ENCODE peak calls at places on chromosome X, in nine cellular contexts. X is SK-N-SH, A is transverse colon, I is K562, G is sigmoid colon, R is HepG2, Z is H1, S is suprapubic skin, U is esophagus muscularis mucosa. H is an unnamed sample.

GRCh38 chrX:134364711-134365110 is 95.3 kb upstream of the HPRT1 start:
- DNase-seq in X (no peak), A (no peak), I (peak), G (no peak), R (no peak), Z (no peak), S (no peak), U (no peak), H (no peak)

GRCh38 chrX:44842555-44843317 is 1.1 kb upstream of the DUSP21 start:
- DNase-seq in X (no peak), A (no peak), I (no peak), G (no peak), R (peak), Z (no peak), S (no peak), U (no peak), H (no peak)

GRCh38 chrX:133859336-133859735 is 126.1 kb downstream of the GPC3 start:
- DNase-seq in X (no peak), A (no peak), I (no peak), G (no peak), R (no peak), Z (no peak), S (no peak), U (no peak), H (no peak)

GRCh38 chrX:42025861-42026260 is 102.5 kb upstream of the CASK start:
- DNase-seq in X (no peak), A (no peak), I (no peak), G (no peak), R (no peak), Z (no peak), S (no peak), U (no peak), H (no peak)

GRCh38 chrX:72062890-72063289 is 68.8 kb downstream of the RTL5 start:
- DNase-seq in X (no peak), A (no peak), I (no peak), G (peak), R (no peak), Z (no peak), S (no peak), U (no peak), H (no peak)

GRCh38 chrX:124347242-124347641 is 879 bp downstream of the SH2D1A start:
- DNase-seq in X (no peak), A (no peak), I (no peak), G (no peak), R (no peak), Z (no peak), S (no peak), U (no peak), H (no peak)

GRCh38 chrX:140822184-140822583 is 112.6 kb downstream of the LINC00632 start:
- DNase-seq in X (no peak), A (no peak), I (no peak), G (no peak), R (no peak), Z (no peak), S (no peak), U (no peak), H (no peak)

GRCh38 chrX:54292755-54293154 is 65.1 kb downstream of the WNK3 start:
- DNase-seq in X (no peak), A (no peak), I (no peak), G (no peak), R (peak), Z (no peak), S (no peak), U (no peak), H (no peak)

GRCh38 chrX:129516402-129516801 is 6.9 kb downstream of the SMARCA1 start:
- DNase-seq in X (no peak), A (no peak), I (no peak), G (no peak), R (no peak), Z (no peak), S (no peak), U (no peak), H (no peak)

GRCh38 chrX:67585401-67585800 is 41.6 kb downstream of the AR start:
- DNase-seq in X (no peak), A (no peak), I (no peak), G (no peak), R (no peak), Z (no peak), S (no peak), U (no peak), H (no peak)

GRCh38 chrX:14351889-14352288 is 177.4 kb upstream of the GLRA2 start:
- DNase-seq in X (no peak), A (no peak), I (no peak), G (no peak), R (no peak), Z (no peak), S (no peak), U (no peak), H (no peak)

GRCh38 chrX:25112156-25112555 is 96.4 kb upstream of the ARX start:
- DNase-seq in X (no peak), A (no peak), I (no peak), G (no peak), R (no peak), Z (no peak), S (no peak), U (no peak), H (no peak)

GRCh38 chrX:80648023-80648422 is 161.7 kb downstream of the BRWD3 start:
- DNase-seq in X (peak), A (no peak), I (peak), G (no peak), R (no peak), Z (no peak), S (no peak), U (no peak), H (no peak)

GRCh38 chrX:130896816-130897508 is 6.0 kb downstream of the ENOX2 start:
- DNase-seq in X (no peak), A (no peak), I (no peak), G (no peak), R (no peak), Z (no peak), S (no peak), U (no peak), H (no peak)

GRCh38 chrX:153723351-153724251 is 586 bp downstream of the BCAP31 start:
- DNase-seq in X (peak), A (peak), I (peak), G (no peak), R (peak), Z (peak), S (no peak), U (no peak), H (peak)

GRCh38 chrX:30992381-30992904 is 79.4 kb downstream of the FTHL17 start:
- DNase-seq in X (peak), A (no peak), I (no peak), G (no peak), R (peak), Z (no peak), S (no peak), U (no peak), H (peak)

GRCh38 chrX:12997898-12998687 is 23.2 kb downstream of the TMSB4X start:
- DNase-seq in X (no peak), A (no peak), I (no peak), G (no peak), R (no peak), Z (no peak), S (no peak), U (no peak), H (peak)

DNA sequence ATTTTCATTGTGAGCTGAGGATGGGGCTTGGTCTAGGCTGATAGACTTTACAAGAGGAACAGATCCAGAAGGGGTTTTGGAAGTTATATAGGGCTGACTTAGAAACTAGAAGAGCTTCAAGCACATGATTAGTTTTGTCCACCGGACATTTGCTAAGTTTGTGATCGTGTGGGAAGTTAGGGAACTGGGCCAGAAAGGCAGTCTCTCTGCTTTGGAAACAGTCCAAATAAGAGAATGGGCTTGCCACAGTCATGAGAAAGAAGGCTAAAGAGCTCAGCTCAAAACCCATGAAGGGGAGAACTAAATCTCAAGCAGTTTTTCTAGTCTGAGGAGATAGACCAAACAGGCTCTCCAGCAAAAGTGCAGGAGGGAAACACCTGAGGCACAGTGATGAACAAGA is 67.8 kb downstream of the ZNF674 start:
- DNase-seq in X (no peak), A (no peak), I (no peak), G (no peak), R (no peak), Z (no peak), S (no peak), U (no peak), H (no peak)
- TF ChIP-seq EP300 in X (no peak), A (no peak), I (no peak), G (no peak), R (no peak), Z (no peak), S (no peak), U (no peak), H (no peak)

DNA sequence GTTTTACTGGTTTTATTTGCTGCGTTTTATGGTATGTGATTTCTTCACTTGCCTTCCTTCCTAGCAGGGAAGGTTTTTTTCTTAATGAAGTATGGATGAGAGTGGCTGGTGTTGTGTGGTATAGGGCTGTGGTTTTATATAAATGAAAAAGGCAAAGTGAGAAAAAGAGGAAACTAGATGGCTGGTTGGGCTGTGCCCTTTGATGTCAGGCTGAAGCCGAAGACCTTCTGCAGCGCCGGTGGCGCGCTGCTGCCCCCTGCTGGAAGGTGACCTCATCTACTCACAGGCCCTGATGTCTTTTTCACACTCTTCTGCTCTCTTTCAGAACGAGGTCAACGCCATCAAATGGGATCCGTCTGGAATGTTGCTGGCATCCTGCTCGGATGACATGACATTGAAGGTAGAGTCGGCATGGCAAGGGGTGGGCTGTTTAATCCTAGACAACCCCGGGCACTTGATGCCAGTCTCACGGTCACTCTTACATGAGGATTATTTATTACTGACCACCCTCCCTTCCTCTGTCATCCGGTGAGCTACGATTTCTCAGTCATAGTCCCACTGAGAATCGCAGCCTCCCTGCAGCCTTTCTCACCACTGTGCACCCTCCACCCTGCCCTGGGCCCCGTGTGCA is 56.6 kb downstream of the GPR143 start:
- DNase-seq in X (peak), A (peak), I (peak), G (peak), R (peak), Z (peak), S (no peak), U (peak), H (peak)
- H3K27ac ChIP-seq in X (no peak), A (no peak), I (no peak), G (no peak), R (no peak), Z (no peak), S (no peak), U (no peak), H (no peak)

DNA sequence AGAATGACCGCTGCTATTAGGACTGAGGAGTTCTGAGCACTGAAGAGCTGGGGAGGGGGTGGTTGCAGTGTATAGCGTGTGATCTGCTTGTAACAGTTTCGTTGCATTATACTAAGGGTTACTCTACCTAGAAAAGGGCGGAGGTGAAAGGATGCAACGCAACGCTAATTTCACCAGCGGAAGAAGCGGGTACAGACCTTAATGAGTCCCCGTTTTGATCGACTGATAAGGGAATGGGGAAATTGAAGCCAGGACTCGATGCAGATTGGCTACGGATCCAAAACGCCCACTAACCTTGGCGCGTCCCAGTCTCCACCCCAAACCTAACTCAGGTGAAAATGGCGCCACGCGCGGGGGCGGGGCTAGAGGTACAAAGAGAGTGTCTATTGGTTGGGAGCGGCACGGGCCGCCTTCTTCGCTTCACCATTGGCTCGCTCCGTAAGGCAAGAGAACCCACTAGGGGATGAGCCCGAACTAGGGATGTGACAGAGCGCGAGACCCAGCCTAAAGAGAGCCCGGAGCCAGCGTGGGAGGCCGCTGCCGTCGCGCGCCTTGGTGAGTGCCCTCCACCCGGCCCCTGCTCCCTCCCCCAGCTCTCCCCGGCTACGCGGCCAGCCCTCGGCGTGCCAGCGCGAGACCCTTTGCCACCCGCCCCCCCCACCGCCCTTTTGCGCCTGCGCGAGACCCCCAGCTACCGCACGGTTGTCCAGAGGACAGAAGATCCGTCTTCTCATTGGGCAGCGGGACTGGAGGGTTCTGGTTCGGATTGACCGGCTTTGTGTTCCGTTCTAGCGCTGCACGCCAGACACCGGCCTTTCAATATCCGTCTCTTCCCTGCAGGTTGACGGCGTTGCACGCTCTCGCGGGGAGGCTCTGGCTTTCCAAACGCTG is at the start of gene EBP:
- DNase-seq in X (peak), A (peak), I (peak), G (peak), R (peak), Z (peak), S (peak), U (peak), H (peak)
- TF ChIP-seq POLR2AphosphoS5 in X (no peak), A (peak), I (no peak), G (peak), R (peak), Z (peak), S (no peak), U (peak), H (peak)

DNA sequence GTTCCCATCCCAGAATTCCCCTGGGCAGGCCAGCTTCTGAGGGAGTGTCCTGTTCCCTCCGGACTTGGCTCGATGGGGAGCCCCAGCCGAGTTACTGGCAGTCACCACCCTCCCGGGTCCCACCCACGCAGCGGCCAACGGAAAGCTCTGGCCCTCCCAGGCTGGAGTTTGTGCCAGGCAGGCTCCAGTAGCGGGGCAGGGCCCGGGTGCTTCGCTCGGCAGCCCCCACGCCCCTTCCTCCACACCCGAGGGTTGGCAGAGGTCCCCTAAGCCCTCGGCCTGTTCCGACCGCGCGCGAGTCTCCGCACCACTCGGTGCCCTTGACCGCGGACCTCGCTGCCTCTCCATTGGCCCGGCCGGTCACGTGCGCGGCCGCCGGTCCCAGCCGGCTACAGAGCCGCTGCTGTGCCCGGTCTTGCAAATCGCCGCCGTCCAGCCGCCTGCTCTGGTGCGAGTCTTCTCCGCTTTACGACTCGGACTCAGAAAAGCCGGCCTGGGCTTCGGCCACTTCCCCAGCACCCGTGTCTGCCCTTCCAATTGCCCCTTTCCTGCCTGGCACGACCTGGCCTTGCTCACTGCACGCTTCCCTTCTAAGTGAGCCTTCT is 20.8 kb upstream of the MTM1 start:
- DNase-seq in X (peak), A (peak), I (peak), G (peak), R (no peak), Z (peak), S (peak), U (peak), H (peak)
- TF ChIP-seq EP300 in X (no peak), A (no peak), I (no peak), G (no peak), R (no peak), Z (no peak), S (no peak), U (no peak), H (peak)